ENCODE peak calls at places on chromosome 12, in four cellular contexts. E is neural progenitor cell, O is OCI-LY7, M is psoas muscle. D is an unnamed sample. For H3K4me1, the result is how much of the 10 kb centered on the place peaks cover.

GRCh38 chr12:126819554-126819953 is 1447.4 kb upstream of the TMEM132C start:
- DNase-seq in E (no peak), O (no peak), M (no peak), D (no peak)

GRCh38 chr12:56462565-56462964 is 5.8 kb upstream of the SPRYD4 start:
- DNase-seq in E (peak), O (no peak), M (no peak), D (no peak)

GRCh38 chr12:104454997-104455396 is 1.8 kb upstream of the CHST11 start:
- DNase-seq in E (no peak), O (no peak), M (no peak), D (no peak)

GRCh38 chr12:29960113-29960512 is 176.4 kb upstream of the TMTC1 start:
- DNase-seq in E (no peak), O (no peak), M (no peak), D (no peak)

GRCh38 chr12:109255377-109255776 is 53.7 kb downstream of the FOXN4 start:
- DNase-seq in E (peak), O (peak), M (no peak), D (no peak)

GRCh38 chr12:84910549-84911241 is 1.9 kb downstream of the SLC6A15 start:
- DNase-seq in E (peak), O (no peak), M (no peak), D (peak)

GRCh38 chr12:130835011-130835410 is 4.0 kb downstream of the STX2 start:
- DNase-seq in E (no peak), O (no peak), M (no peak), D (no peak)

GRCh38 chr12:54560374-54560858 is 11.0 kb downstream of the PDE1B start:
- DNase-seq in E (peak), O (peak), M (peak), D (peak)

GRCh38 chr12:32467959-32468863 is 68.9 kb downstream of the FGD4 start:
- DNase-seq in E (no peak), O (peak), M (no peak), D (no peak)

GRCh38 chr12:54193437-54193836 is 4.7 kb upstream of the SMUG1 start:
- DNase-seq in E (no peak), O (no peak), M (no peak), D (no peak)

GRCh38 chr12:106171117-106171750 is 32.5 kb upstream of the NUAK1 start:
- DNase-seq in E (no peak), O (no peak), M (no peak), D (no peak)

GRCh38 chr12:98741615-98742265 is 96.7 kb downstream of the APAF1 start:
- DNase-seq in E (peak), O (no peak), M (no peak), D (no peak)

GRCh38 chr12:39623919-39624318 is 4.3 kb upstream of the ABCD2 start:
- DNase-seq in E (no peak), O (no peak), M (no peak), D (no peak)

GRCh38 chr12:70664463-70664862 is 27.2 kb upstream of the PTPRB start:
- DNase-seq in E (peak), O (no peak), M (no peak), D (no peak)

GRCh38 chr12:11877869-11878780 is 192.6 kb upstream of the BCL2L14 start:
- DNase-seq in E (peak), O (no peak), M (no peak), D (peak)

GRCh38 chr12:3000548-3001275 is 41.5 kb downstream of the TEAD4 start:
- DNase-seq in E (peak), O (no peak), M (no peak), D (no peak)

GRCh38 chr12:57803317-57803893 is 15.1 kb downstream of the AVIL start:
- DNase-seq in E (peak), O (peak), M (peak), D (peak)

GRCh38 chr12:89085421-89085820 is 266.9 kb downstream of the DUSP6 start:
- DNase-seq in E (no peak), O (no peak), M (no peak), D (no peak)

GRCh38 chr12:91144053-91144452 is 32.8 kb upstream of the LUM start:
- DNase-seq in E (no peak), O (no peak), M (no peak), D (no peak)

GRCh38 chr12:76303989-76304460 is 44.2 kb downstream of the BBS10 start:
- DNase-seq in E (no peak), O (no peak), M (no peak), D (no peak)

GRCh38 chr12:120455302-120455701 is 9.1 kb downstream of the GATC start:
- DNase-seq in E (no peak), O (no peak), M (no peak), D (no peak)

GRCh38 chr12:120453060-120453761 is 7.0 kb downstream of the GATC start:
- DNase-seq in E (no peak), O (no peak), M (no peak), D (peak)

GRCh38 chr12:120447992-120448391 is 1.7 kb downstream of the GATC start:
- DNase-seq in E (no peak), O (no peak), M (no peak), D (no peak)

GRCh38 chr12:120457133-120457532 is 10.9 kb downstream of the GATC start:
- DNase-seq in E (peak), O (peak), M (no peak), D (no peak)

DNA sequence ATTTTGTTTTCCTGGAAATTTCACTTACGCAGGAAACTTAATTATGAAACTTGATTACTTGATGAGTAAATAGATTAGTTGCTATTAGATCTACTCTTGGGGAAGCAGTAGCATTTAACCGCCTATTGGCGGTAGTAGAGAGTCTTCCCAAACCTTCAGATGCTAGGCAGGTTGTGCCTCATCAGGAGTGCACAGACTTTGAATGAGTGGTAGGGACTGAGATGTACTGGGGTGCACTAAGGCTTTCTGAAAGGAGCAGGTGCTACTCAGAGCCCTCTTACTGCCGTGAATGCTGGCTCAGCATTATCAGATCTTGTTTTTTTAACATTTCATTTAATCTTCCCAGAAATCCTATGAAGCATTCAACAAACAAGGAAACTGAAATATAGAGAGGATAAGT is 7.7 kb downstream of the GATC start:
- DNase-seq in E (peak), O (peak), M (no peak), D (no peak)
- TF ChIP-seq CTCF in E (peak), O (peak), M (peak), D (peak)

DNA sequence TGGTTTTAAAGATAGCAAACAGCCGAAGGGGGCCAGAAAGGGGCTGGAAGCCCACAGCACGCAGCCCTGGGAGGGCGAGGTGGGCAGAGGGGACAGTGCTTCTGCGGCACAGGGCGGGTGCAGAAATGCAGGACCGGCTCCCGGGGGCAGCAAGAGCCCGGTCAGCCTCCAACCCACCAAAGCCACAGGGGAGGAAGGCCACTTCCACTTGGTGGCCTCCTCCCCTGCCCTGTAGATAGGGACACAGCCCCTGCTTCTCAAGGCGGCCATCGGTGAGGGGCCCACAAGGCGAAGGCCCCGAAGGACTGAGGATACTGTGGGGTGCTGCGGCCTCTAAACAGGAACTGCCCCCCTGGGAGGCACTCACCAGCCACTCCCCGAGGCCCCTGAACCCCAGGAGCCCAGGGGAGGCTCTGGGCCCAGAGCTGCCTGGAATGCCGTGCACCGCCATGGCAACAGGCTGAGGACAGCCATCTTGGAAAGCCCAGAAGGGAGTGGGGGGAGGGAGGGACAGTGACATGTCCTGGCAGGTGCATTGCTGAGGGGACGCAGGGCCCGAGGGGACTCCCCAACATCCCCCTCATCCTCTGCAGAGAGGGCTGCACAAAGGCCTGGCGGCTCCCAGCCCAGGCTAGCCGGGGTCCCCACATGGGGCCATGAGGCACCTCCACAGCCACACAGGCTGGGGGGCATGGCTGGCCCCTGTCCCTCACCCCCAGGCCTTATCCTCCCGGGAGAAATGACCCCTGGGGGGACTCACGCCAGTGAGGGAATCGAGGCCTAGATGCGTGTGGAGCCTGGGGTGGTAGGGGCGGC is 114.6 kb downstream of the NCOR2 start:
- DNase-seq in E (peak), O (no peak), M (no peak), D (no peak)
- H3K4me1 ChIP-seq in E (under half), O (under half), M (under half), D (under half)

GRCh38 chr12:52390739-52391617 is 5.5 kb upstream of the KRT84 start:
- DNase-seq in E (peak), O (peak), M (no peak), D (peak)
- TF ChIP-seq CTCF in E (peak), O (peak), M (peak), D (peak)

DNA sequence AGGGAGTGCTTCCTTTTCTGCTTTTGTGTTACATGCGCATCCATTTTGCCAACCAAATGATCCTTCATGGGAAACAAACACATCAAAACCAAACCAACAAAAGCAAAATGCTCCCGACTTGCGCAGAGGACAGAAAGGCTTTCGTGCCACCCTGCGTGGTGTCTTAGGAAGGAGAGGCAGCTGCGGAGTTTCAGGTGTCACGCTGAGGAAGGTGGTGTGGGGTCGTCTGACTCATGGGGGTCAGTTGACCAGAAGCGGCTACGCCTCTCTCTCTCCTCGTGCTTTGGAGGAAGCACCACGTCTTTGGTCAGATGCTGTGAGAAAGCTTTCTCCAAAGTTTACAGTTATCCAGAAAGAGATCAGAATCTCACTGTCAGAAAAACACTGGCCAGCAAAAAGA is 7.9 kb downstream of the EMP1 start:
- DNase-seq in E (peak), O (no peak), M (no peak), D (no peak)
- H3K4me1 ChIP-seq in E (under half), O (under half), M (under half), D (under half)

D was measured in hepatocyte.